ENCODE peak calls at places on chromosomes 16 and 17, in six cellular contexts. D, M, Y, W, N and U are unnamed samples.

GRCh38 chr16:82882982-82883863 is 256.5 kb downstream of the CDH13 start:
- DNase-seq in W (no peak), Y (no peak), D (no peak), M (peak), N (no peak), U (no peak)

GRCh38 chr17:73841431-73842060 is 197.3 kb upstream of the SDK2 start:
- DNase-seq in D (no peak), N (no peak), W (no peak), M (peak), Y (no peak), U (no peak)

GRCh38 chr16:2532494-2533141 is 1.4 kb upstream of the CEMP1 start:
- DNase-seq in N (no peak), W (no peak), Y (no peak), D (peak), M (peak), U (peak)

GRCh38 chr17:27603446-27603820 is 27.6 kb upstream of the LGALS9 start:
- DNase-seq in N (no peak), W (no peak), M (no peak), D (no peak), Y (no peak), U (no peak)

GRCh38 chr16:55487048-55487803 is 8.2 kb downstream of the MMP2 start:
- DNase-seq in W (peak), N (no peak), Y (no peak), D (no peak), M (no peak), U (no peak)

GRCh38 chr16:73915939-73916451 is 380.6 kb upstream of the PSMD7 start:
- DNase-seq in W (no peak), M (no peak), D (no peak), N (no peak), Y (no peak), U (no peak)

GRCh38 chr17:38572665-38573365 is 32.9 kb downstream of the SRCIN1 start:
- DNase-seq in W (no peak), D (no peak), Y (no peak), M (peak), N (no peak), U (no peak)

GRCh38 chr16:49959552-49960277 is 65.3 kb upstream of the CNEP1R1 start:
- DNase-seq in W (no peak), Y (no peak), N (no peak), D (no peak), M (no peak), U (no peak)

GRCh38 chr16:11211977-11212818 is 43.8 kb downstream of the SOCS1 start:
- DNase-seq in N (no peak), Y (no peak), D (no peak), W (no peak), M (no peak), U (no peak)

GRCh38 chr17:74371653-74372147 is 4.4 kb downstream of the GPR142 start:
- DNase-seq in Y (no peak), M (no peak), W (no peak), D (no peak), N (no peak), U (no peak)

GRCh38 chr16:21104124-21104860 is 46.4 kb downstream of the DNAH3 start:
- DNase-seq in D (peak), M (peak), N (no peak), W (peak), Y (no peak), U (no peak)

GRCh38 chr16:56013962-56014552 is 138.9 kb upstream of the CES5A start:
- DNase-seq in N (peak), M (no peak), D (peak), W (no peak), Y (no peak), U (peak)